ENCODE peak calls at places on chromosome 13, in six cellular contexts. W, G, V, S, C and T are unnamed samples.

GRCh38 chr13:100382787-100383186 is 205.8 kb downstream of the GGACT start:
- DNase-seq in W (no peak), G (no peak), V (no peak), S (no peak), C (peak), T (no peak)

GRCh38 chr13:66210677-66211076 is 1019.5 kb downstream of the PCDH9 start:
- DNase-seq in W (no peak), G (no peak), V (peak), S (no peak), C (peak), T (no peak)

GRCh38 chr13:114089341-114089740 is 43.1 kb downstream of the RASA3 start:
- DNase-seq in W (peak), G (no peak), V (no peak), S (peak), C (no peak), T (peak)

GRCh38 chr13:33080962-33081655 is 64.9 kb downstream of the KL start:
- DNase-seq in W (no peak), G (no peak), V (peak), S (no peak), C (peak), T (no peak)

GRCh38 chr13:26050568-26051230 is 1.1 kb downstream of the SHISA2 start:
- DNase-seq in W (peak), G (peak), V (no peak), S (no peak), C (no peak), T (no peak)

GRCh38 chr13:112970552-112971287 is 1.7 kb downstream of the MCF2L start:
- DNase-seq in W (peak), G (no peak), V (no peak), S (no peak), C (no peak), T (no peak)

GRCh38 chr13:38979891-38980627 is 10.6 kb downstream of the STOML3 start:
- DNase-seq in W (no peak), G (no peak), V (no peak), S (no peak), C (peak), T (no peak)

GRCh38 chr13:113732961-113733950 is 25.8 kb upstream of the TMEM255B start:
- DNase-seq in W (peak), G (no peak), V (no peak), S (peak), C (no peak), T (no peak)

GRCh38 chr13:76778906-76779305 is 107.3 kb downstream of the KCTD12 start:
- DNase-seq in W (no peak), G (no peak), V (no peak), S (no peak), C (peak), T (no peak)

GRCh38 chr13:50576156-50576555 is 267.3 kb downstream of the DLEU7 start:
- DNase-seq in W (peak), G (peak), V (peak), S (no peak), C (no peak), T (no peak)

GRCh38 chr13:112350300-112350699 is 25.9 kb upstream of the SPACA7 start:
- DNase-seq in W (no peak), G (no peak), V (no peak), S (no peak), C (no peak), T (no peak)

GRCh38 chr13:76882431-76882830 is 3.8 kb downstream of the KCTD12 start:
- DNase-seq in W (no peak), G (no peak), V (no peak), S (no peak), C (peak), T (peak)

GRCh38 chr13:46184277-46184699 is 2.3 kb upstream of the LCP1 start:
- DNase-seq in W (no peak), G (no peak), V (peak), S (peak), C (no peak), T (no peak)

GRCh38 chr13:76758257-76758656 is 127.9 kb downstream of the KCTD12 start:
- DNase-seq in W (no peak), G (no peak), V (no peak), S (no peak), C (peak), T (no peak)

GRCh38 chr13:93422980-93423554 is 196.5 kb downstream of the GPC6 start:
- DNase-seq in W (no peak), G (no peak), V (no peak), S (no peak), C (no peak), T (no peak)

GRCh38 chr13:99296270-99296865 is 10.8 kb downstream of the GPR183 start:
- DNase-seq in W (no peak), G (no peak), V (no peak), S (no peak), C (no peak), T (no peak)
- H3K4me3 ChIP-seq in W (no peak), G (no peak), V (no peak), S (peak), C (no peak), T (no peak)

GRCh38 chr13:42272115-42272756 is at the start of gene AKAP11:
- DNase-seq in W (no peak), G (peak), V (peak), S (peak), C (peak), T (peak)
- H3K4me3 ChIP-seq in W (peak), G (peak), V (peak), S (peak), C (peak), T (peak)

GRCh38 chr13:73063166-73063565 is 4.4 kb downstream of the KLF5 start:
- DNase-seq in W (no peak), G (no peak), V (peak), S (no peak), C (no peak), T (no peak)

GRCh38 chr13:73060251-73061160 is 1.7 kb downstream of the KLF5 start:
- DNase-seq in W (no peak), G (no peak), V (peak), S (no peak), C (peak), T (no peak)

GRCh38 chr13:73064991-73065390 is 6.2 kb downstream of the KLF5 start:
- DNase-seq in W (no peak), G (no peak), V (no peak), S (no peak), C (no peak), T (no peak)

GRCh38 chr13:73061478-73062275 is 2.9 kb downstream of the KLF5 start:
- DNase-seq in W (no peak), G (no peak), V (no peak), S (no peak), C (no peak), T (peak)

DNA sequence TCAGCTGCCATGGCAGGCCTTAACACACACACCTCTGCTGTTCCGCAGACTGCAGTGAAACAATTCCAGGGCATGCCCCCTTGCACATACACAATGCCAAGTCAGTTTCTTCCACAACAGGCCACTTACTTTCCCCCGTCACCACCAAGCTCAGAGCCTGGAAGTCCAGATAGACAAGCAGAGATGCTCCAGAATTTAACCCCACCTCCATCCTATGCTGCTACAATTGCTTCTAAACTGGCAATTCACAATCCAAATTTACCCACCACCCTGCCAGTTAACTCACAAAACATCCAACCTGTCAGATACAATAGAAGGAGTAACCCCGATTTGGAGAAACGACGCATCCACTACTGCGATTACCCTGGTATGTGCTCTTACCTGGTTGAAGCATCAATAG is 3.6 kb downstream of the KLF5 start:
- DNase-seq in W (no peak), G (no peak), V (no peak), S (no peak), C (no peak), T (no peak)
- H3K4me3 ChIP-seq in W (no peak), G (peak), V (peak), S (no peak), C (no peak), T (no peak)

DNA sequence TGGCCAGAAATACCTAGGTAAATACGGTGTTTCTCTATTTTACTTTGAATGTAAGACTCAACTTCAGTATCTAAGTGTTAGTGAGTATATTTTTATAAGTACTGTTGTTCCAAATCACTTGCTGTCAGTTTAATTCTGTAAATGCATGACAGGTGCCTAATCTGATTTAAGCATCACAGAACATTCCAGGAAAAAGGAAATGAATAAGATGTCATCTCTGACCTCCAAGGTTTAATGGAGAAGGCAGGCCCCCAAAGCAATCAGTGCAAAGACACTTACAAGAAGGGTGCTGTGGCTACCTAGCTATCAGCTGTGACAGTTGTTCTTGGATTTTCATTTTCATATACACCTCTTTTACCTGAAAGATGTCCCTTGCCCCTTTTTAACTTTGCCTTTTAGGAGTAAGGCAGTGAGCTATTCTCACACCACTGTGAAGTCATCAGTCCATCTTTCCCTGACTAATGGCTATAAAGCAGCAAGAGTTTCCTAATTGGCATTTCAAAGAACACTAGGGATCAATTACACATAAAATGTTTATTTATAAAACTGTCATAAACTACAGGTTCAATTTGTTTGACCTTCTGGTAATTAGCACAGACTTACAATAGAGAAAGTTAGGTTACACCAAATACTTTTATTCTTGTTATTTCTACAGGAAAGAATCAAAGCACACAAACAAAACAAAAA is 427.6 kb downstream of the SPRY2 start:
- DNase-seq in W (no peak), G (no peak), V (no peak), S (no peak), C (no peak), T (no peak)
- H3K4me3 ChIP-seq in W (no peak), G (no peak), V (no peak), S (no peak), C (no peak), T (no peak)

GRCh38 chr13:20129076-20129475 is 31.8 kb downstream of the GJA3 start:
- DNase-seq in W (no peak), G (no peak), V (no peak), S (no peak), C (no peak), T (peak)

GRCh38 chr13:20127263-20127562 is 33.6 kb downstream of the GJA3 start:
- DNase-seq in W (no peak), G (no peak), V (no peak), S (no peak), C (no peak), T (no peak)

GRCh38 chr13:20130012-20130411 is 30.8 kb downstream of the GJA3 start:
- DNase-seq in W (no peak), G (no peak), V (no peak), S (no peak), C (no peak), T (no peak)

GRCh38 chr13:20127563-20128458 is 33.0 kb downstream of the GJA3 start:
- DNase-seq in W (peak), G (peak), V (peak), S (peak), C (peak), T (peak)

GRCh38 chr13:20128459-20128927 is 32.4 kb downstream of the GJA3 start:
- DNase-seq in W (no peak), G (no peak), V (peak), S (no peak), C (no peak), T (no peak)
- H3K4me3 ChIP-seq in W (peak), G (peak), V (peak), S (peak), C (no peak), T (peak)

GRCh38 chr13:27151798-27152599 is 19.6 kb downstream of the USP12 start:
- DNase-seq in W (no peak), G (no peak), V (peak), S (no peak), C (no peak), T (no peak)

GRCh38 chr13:27148900-27149299 is 22.7 kb downstream of the USP12 start:
- DNase-seq in W (no peak), G (no peak), V (no peak), S (no peak), C (no peak), T (no peak)

GRCh38 chr13:27147530-27148170 is 24.0 kb downstream of the USP12 start:
- DNase-seq in W (no peak), G (no peak), V (no peak), S (no peak), C (no peak), T (no peak)

DNA sequence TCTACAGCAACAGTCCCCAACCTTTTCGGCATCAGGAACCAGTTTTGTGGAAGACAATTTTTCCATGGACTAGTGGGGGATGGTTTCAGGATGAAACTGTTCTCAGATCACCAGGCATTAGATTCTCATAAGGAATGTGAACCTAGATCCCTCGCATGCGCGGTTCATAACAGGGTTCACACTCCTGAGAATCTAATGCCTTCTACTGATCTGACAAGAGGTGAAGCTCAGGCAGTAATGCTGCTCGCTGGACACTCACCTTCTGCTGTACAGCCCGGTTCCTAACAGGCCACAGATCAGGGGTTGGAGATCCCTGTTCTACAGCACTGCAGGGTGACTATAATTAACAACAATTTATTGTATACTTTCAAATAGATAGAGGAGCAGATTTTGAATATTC is 21.9 kb downstream of the USP12 start:
- DNase-seq in W (no peak), G (no peak), V (no peak), S (no peak), C (no peak), T (no peak)
- H3K4me3 ChIP-seq in W (no peak), G (no peak), V (no peak), S (no peak), C (no peak), T (no peak)

GRCh38 chr13:30355405-30355741 is 48.0 kb upstream of the KATNAL1 start:
- DNase-seq in W (no peak), G (no peak), V (no peak), S (peak), C (no peak), T (peak)

GRCh38 chr13:30353060-30353459 is 45.7 kb upstream of the KATNAL1 start:
- DNase-seq in W (no peak), G (no peak), V (no peak), S (no peak), C (no peak), T (no peak)

GRCh38 chr13:30355839-30356238 is 48.5 kb upstream of the KATNAL1 start:
- DNase-seq in W (no peak), G (no peak), V (no peak), S (no peak), C (no peak), T (no peak)

GRCh38 chr13:30353601-30354000 is 46.2 kb upstream of the KATNAL1 start:
- DNase-seq in W (no peak), G (no peak), V (no peak), S (no peak), C (no peak), T (no peak)

DNA sequence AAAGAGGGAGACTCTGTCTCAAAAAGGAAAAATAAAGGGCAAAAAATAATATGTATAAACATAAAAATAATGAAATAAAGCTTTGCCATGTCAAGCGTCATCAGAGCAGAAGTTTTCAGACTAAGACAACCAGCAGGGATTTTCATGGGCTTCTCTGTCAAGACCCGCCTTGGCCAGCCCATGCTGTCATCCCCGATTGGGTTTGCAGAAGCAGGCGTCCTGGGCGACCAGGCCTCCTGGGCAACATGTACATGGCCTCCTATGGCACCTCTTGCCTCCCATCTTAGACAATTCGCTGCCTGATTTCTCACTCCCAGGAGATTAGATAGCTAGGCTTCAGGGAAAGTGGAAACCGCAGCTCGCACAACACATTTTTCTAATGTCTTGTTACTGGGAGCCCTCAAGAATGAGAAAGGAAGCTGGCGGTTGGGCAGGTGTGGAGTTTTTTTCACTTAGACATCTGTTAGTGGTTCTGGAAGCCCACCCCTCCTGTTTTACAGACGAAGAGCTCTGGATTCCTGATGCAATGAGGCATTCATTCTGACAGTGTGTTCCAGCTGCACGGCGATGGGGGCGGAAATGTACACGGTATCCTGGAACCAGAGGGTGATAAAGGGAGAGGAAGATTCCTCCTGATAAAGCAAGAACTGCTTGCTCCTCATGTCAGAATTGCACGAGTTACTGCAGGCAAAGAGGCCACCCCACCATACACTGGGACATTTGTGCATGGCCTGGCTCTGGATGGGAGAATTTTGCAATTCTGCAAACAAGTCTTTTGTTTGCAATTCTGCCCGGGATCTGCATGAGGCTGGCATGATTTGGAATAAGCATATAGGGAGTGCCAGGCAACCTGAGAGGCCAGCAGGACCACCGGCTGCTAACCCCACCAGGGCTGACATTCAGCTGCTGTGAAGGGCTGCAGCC is 47.4 kb upstream of the KATNAL1 start:
- DNase-seq in W (no peak), G (no peak), V (no peak), S (no peak), C (no peak), T (no peak)
- H3K4me3 ChIP-seq in W (no peak), G (no peak), V (no peak), S (no peak), C (no peak), T (no peak)

GRCh38 chr13:96836733-96837132 is 157.5 kb downstream of the OXGR1 start:
- DNase-seq in W (no peak), G (no peak), V (no peak), S (no peak), C (no peak), T (no peak)

GRCh38 chr13:96837809-96838208 is 156.5 kb downstream of the OXGR1 start:
- DNase-seq in W (no peak), G (no peak), V (no peak), S (no peak), C (no peak), T (no peak)

GRCh38 chr13:96835591-96835990 is 158.7 kb downstream of the OXGR1 start:
- DNase-seq in W (no peak), G (no peak), V (no peak), S (no peak), C (no peak), T (no peak)

GRCh38 chr13:96834626-96835025 is 159.7 kb downstream of the OXGR1 start:
- DNase-seq in W (no peak), G (no peak), V (no peak), S (no peak), C (no peak), T (no peak)
- H3K4me3 ChIP-seq in W (no peak), G (no peak), V (no peak), S (no peak), C (no peak), T (no peak)